ENCODE peak calls at places on chromosomes 13 and 19, in four cellular contexts. B is AG04449, L is left ventricle myocardium inferior, H is HFF-Myc. Z is an unnamed sample.

GRCh38 chr13:109500146-109500773 is 286.1 kb downstream of the IRS2 start:
- DNase-seq in B (no peak), L (no peak), H (no peak), Z (no peak)

GRCh38 chr19:47226426-47227346 is 4.3 kb downstream of the BBC3 start:
- DNase-seq in H (peak), B (no peak), L (peak), Z (peak)

GRCh38 chr19:49231389-49231788 is 73.8 kb downstream of the TRPM4 start:
- DNase-seq in H (no peak), L (no peak), B (no peak), Z (no peak)

GRCh38 chr19:46915386-46915785 is 54.6 kb downstream of the ARHGAP35 start:
- DNase-seq in B (no peak), H (no peak), L (no peak), Z (no peak)

GRCh38 chr13:107680115-107680514 is 535.2 kb downstream of the LIG4 start:
- DNase-seq in B (no peak), H (no peak), L (no peak), Z (no peak)

GRCh38 chr19:51535535-51535934 is 4.1 kb upstream of the SIGLEC6 start:
- DNase-seq in H (no peak), B (no peak), L (no peak), Z (no peak)

GRCh38 chr19:55545913-55546495 is 661 bp upstream of the SBK3 start:
- DNase-seq in L (peak), B (no peak), H (no peak), Z (no peak)

GRCh38 chr13:40149611-40150283 is 494.3 kb downstream of the COG6 start:
- DNase-seq in B (peak), L (no peak), H (peak), Z (no peak)

GRCh38 chr13:24151864-24152263 is 8.7 kb upstream of the SPATA13 start:
- DNase-seq in L (no peak), B (no peak), H (no peak), Z (no peak)

GRCh38 chr19:28396259-28396940 is 816.6 kb downstream of the UQCRFS1 start:
- DNase-seq in L (no peak), B (no peak), H (no peak), Z (no peak)
- TF ChIP-seq CTCF in L (no peak), B (no peak), H (no peak), Z (no peak)

DNA sequence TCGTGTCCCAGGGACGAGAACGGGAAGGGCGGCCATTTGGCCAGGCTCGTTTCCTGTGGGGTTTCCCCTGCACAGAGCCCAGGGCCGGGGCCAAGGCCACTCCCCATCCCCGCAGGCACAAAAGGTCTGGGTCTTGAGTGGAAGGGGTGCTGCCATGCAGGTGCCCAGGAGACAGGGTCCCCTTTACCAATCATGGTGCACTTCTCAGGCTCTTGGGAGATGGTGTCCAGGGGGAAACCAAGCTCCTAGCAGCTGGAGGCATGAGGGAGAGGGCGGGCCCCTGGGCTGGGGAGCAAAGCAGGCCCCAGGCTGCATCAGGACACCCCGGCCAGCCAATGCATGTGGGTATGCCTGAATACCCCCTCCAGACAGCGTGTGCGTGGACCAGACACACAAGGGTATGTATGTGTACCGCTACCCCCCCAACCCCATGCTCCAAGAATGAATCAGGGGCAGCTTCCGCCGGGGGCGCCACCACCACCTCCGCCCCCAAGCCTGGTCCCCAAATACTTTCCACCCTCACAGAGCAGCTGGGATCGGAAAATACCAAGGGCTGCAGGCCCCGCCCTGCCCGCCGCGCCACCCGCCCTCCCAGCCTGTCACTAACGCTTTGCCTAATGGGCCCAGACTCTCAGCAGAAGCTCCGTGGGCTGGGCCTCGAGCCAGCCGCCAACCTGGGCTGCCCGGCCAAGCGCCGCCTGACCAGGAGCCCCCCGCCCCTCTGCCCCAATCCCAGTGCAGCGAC is 37.6 kb upstream of the NANOS3 start:
- DNase-seq in L (peak), H (no peak), B (no peak), Z (peak)
- TF ChIP-seq CTCF in L (no peak), H (no peak), B (peak), Z (no peak)

DNA sequence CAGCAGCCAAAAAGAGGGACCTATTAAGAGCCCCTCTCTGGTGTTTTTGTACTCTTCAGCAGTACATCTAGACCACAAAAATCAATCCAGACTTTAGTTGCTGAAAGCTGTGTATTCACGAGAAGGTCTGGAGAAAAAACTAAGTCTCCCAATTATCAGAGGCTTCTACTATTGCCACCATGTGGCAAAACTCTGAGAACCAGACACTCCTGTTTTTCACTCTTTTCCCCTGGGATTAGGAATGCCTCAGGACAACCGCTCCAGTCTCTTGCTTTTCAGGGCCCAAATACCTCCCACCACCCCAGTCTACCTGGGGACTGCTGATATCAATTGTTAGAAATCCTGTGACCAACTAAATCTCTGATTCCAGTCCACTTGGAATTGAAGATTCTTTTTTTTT is 30.1 kb upstream of the OBI1 start:
- DNase-seq in L (no peak), H (no peak), B (no peak), Z (no peak)
- TF ChIP-seq CTCF in L (peak), H (no peak), B (no peak), Z (no peak)

GRCh38 chr19:15257782-15258181 is 25.5 kb upstream of the EPHX3 start:
- DNase-seq in H (no peak), B (no peak), L (no peak), Z (no peak)
- TF ChIP-seq CTCF in H (no peak), B (no peak), L (no peak), Z (no peak)

GRCh38 chr19:7680606-7681335 is at the start of gene TRAPPC5:
- DNase-seq in B (no peak), H (peak), L (peak), Z (peak)
- TF ChIP-seq CTCF in B (peak), H (peak), L (peak), Z (peak)

GRCh38 chr13:102394158-102395053 is 7.4 kb downstream of the FGF14 start:
- DNase-seq in H (peak), L (peak), B (no peak), Z (peak)
- TF ChIP-seq CTCF in H (peak), L (peak), B (peak), Z (no peak)

GRCh38 chr19:11381535-11382369 is 2.4 kb downstream of the EPOR start:
- DNase-seq in H (peak), B (no peak), L (peak), Z (peak)
- TF ChIP-seq CTCF in H (peak), B (peak), L (no peak), Z (no peak)

GRCh38 chr19:18603255-18603957 is 3.2 kb downstream of the CRLF1 start:
- DNase-seq in H (no peak), B (no peak), L (no peak), Z (no peak)
- TF ChIP-seq CTCF in H (no peak), B (no peak), L (peak), Z (peak)

DNA sequence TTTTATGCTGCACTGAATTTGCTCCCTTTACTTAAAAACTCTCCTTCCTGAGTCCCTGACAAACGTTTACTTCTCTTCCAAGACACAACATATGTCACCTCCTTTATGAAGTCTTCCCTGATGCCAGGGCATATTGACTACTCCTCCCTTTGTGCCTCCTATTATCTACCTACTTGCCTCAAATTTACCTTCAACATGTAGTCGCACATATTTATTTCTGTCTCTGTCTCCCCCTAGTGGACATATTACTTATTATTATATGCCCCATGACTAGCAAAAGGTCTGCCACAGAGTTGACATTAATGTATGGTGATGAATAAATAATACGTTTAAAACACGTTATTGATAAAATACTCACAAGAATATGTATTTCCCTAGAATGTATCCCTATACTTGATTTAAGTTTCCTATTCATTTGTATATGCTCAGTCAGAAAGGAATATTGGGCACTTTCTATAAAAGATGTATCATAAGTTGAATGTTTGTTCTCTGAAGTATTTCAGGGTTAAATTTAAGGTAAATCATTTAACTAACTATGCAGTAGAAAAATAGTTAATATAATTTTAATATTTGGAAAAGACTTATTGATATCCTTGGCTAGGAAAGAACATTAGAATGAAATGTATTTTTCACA is 250.3 kb upstream of the ATXN8OS start:
- DNase-seq in B (no peak), H (no peak), L (no peak), Z (no peak)
- TF ChIP-seq CTCF in B (no peak), H (peak), L (peak), Z (peak)

DNA sequence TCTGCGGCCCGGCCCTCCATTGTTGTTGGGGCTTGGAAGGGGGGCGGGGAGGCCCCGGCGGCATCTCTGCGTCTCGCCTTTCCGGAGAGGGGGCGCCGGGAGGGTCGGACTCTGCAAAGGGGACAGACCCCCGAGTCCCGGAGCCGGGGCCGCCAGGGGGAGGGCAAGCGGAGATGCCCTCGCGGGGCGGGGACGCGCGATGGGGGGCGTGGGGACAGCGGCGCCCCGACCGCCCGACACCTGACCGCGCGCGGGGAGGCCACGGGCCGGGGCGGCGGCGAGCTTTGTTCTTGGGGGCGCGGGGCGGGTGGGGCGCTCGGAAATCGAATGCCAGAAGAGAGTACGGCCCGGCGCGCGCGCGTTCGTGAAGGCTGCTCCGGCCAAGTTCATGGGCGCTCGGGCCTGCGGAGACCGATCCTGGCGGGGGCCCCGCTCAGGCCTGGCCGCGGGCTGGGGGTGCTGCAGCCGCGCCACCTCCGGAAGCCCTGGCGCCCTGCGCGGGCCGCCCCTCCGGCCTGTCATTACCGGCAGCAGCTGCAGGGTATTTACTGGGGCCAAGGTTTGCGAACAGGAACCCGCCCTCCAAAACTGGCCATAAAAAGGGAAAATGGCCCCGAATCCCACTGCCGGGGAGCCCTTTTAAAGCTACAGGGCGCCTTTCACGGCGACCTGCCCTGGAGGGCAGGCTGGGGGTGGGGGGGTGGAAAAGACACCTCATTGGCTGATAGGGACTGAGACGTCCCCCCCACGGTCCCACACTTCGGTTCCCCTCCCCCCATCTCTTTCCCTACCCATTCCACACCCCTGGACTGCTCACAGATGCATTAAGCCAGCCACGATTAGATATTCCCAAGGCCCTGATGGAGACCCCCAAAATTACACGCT is 11.1 kb upstream of the NANOS3 start:
- DNase-seq in L (no peak), H (no peak), B (no peak), Z (no peak)
- TF ChIP-seq CTCF in L (peak), H (no peak), B (no peak), Z (no peak)

Z was measured in CD14-positive monocyte.